ENCODE peak calls at places on chromosomes 12 and 14, in five cellular contexts. One of them, this sample, is unnamed.
A peak's percentile ranks its signal among the peaks of the same experiment; 100 is the strongest.

GRCh38 chr12:91215940-91216454 is 33.4 kb upstream of the DCN start:
- DNase-seq in heart left ventricle: no peak
- DNase-seq in lung: no peak
- DNase-seq in activated B cell treated with CpG ODN at 0.5 μM for 24 hours: no peak
- DNase-seq in mesothelial cell of epicardium: no peak
- DNase-seq in this sample: no peak

GRCh38 chr12:80162177-80162576 is 62.8 kb downstream of the OTOGL start:
- DNase-seq in lung: no peak
- DNase-seq in mesothelial cell of epicardium: no peak
- DNase-seq in heart left ventricle: no peak
- DNase-seq in activated B cell treated with CpG ODN at 0.5 μM for 24 hours: no peak
- DNase-seq in this sample: no peak

GRCh38 chr12:42129595-42130204 is 15.0 kb downstream of the GXYLT1 start:
- DNase-seq in heart left ventricle: no peak
- DNase-seq in mesothelial cell of epicardium: no peak
- DNase-seq in lung: no peak
- DNase-seq in activated B cell treated with CpG ODN at 0.5 μM for 24 hours: no peak
- DNase-seq in this sample: no peak

GRCh38 chr12:107891967-107892366 is 117.5 kb downstream of the ASCL4 start:
- DNase-seq in heart left ventricle: no peak
- DNase-seq in lung: no peak
- DNase-seq in activated B cell treated with CpG ODN at 0.5 μM for 24 hours: no peak
- DNase-seq in mesothelial cell of epicardium: no peak
- DNase-seq in this sample: no peak

GRCh38 chr12:32777159-32777558 is 21.5 kb upstream of the YARS2 start:
- DNase-seq in mesothelial cell of epicardium: no peak
- DNase-seq in activated B cell treated with CpG ODN at 0.5 μM for 24 hours: no peak
- DNase-seq in heart left ventricle: no peak
- DNase-seq in lung: no peak
- DNase-seq in this sample: no peak

GRCh38 chr12:28824849-28825248 is 324.2 kb upstream of the FAR2 start:
- DNase-seq in heart left ventricle: no peak
- DNase-seq in mesothelial cell of epicardium: no peak
- DNase-seq in lung: no peak
- DNase-seq in activated B cell treated with CpG ODN at 0.5 μM for 24 hours: no peak
- DNase-seq in this sample: no peak

GRCh38 chr12:101459642-101460346 is 15.3 kb upstream of the SPIC start:
- DNase-seq in mesothelial cell of epicardium: no peak
- DNase-seq in activated B cell treated with CpG ODN at 0.5 μM for 24 hours: no peak
- DNase-seq in heart left ventricle: no peak
- DNase-seq in lung: no peak
- DNase-seq in this sample: no peak

GRCh38 chr12:102063066-102063465 is 1.3 kb upstream of the WASHC3 start:
- DNase-seq in heart left ventricle: no peak
- DNase-seq in activated B cell treated with CpG ODN at 0.5 μM for 24 hours: no peak
- DNase-seq in mesothelial cell of epicardium: no peak
- DNase-seq in lung: no peak
- DNase-seq in this sample: no peak

GRCh38 chr14:74984241-74985027 is 18.3 kb upstream of the EIF2B2 start:
- DNase-seq in activated B cell treated with CpG ODN at 0.5 μM for 24 hours: no peak
- DNase-seq in heart left ventricle: no peak
- DNase-seq in mesothelial cell of epicardium: no peak
- DNase-seq in lung: no peak
- DNase-seq in this sample: no peak

GRCh38 chr12:56601503-56601902 is 28.6 kb downstream of the BAZ2A start:
- DNase-seq in mesothelial cell of epicardium: no peak
- DNase-seq in activated B cell treated with CpG ODN at 0.5 μM for 24 hours: no peak
- DNase-seq in lung: no peak
- DNase-seq in heart left ventricle: no peak
- DNase-seq in this sample: no peak

GRCh38 chr14:58133739-58134138 is 18.3 kb downstream of the ARMH4 start:
- DNase-seq in mesothelial cell of epicardium: no peak
- DNase-seq in heart left ventricle: no peak
- DNase-seq in activated B cell treated with CpG ODN at 0.5 μM for 24 hours: no peak
- DNase-seq in lung: no peak
- DNase-seq in this sample: no peak

GRCh38 chr12:52993558-52993869 is 12.7 kb upstream of the EIF4B start:
- DNase-seq in heart left ventricle: no peak
- DNase-seq in activated B cell treated with CpG ODN at 0.5 μM for 24 hours: no peak
- DNase-seq in mesothelial cell of epicardium: no peak
- DNase-seq in lung: no peak
- DNase-seq in this sample: no peak

GRCh38 chr14:77485901-77486678 is 12.5 kb downstream of the ISM2 start:
- DNase-seq in lung: no peak
- DNase-seq in activated B cell treated with CpG ODN at 0.5 μM for 24 hours: no peak
- DNase-seq in heart left ventricle: no peak
- DNase-seq in mesothelial cell of epicardium: no peak
- DNase-seq in this sample: no peak

GRCh38 chr12:998020-998874 is 7.2 kb downstream of the ERC1 start:
- DNase-seq in mesothelial cell of epicardium: no peak
- DNase-seq in activated B cell treated with CpG ODN at 0.5 μM for 24 hours: no peak
- DNase-seq in heart left ventricle: no peak
- DNase-seq in lung: no peak
- DNase-seq in this sample: no peak

GRCh38 chr14:23055621-23056256 is 1.6 kb downstream of the CDH24 start:
- DNase-seq in activated B cell treated with CpG ODN at 0.5 μM for 24 hours: no peak
- DNase-seq in heart left ventricle: no peak
- DNase-seq in mesothelial cell of epicardium: no peak
- DNase-seq in lung: no peak
- DNase-seq in this sample: no peak

GRCh38 chr14:34615507-34615906 is 14.4 kb downstream of the SNX6 start:
- DNase-seq in activated B cell treated with CpG ODN at 0.5 μM for 24 hours: no peak
- DNase-seq in mesothelial cell of epicardium: no peak
- DNase-seq in lung: no peak
- DNase-seq in heart left ventricle: no peak
- DNase-seq in this sample: no peak

GRCh38 chr14:68666206-68666730 is 126.6 kb downstream of the ZFP36L1 start:
- DNase-seq in heart left ventricle: no peak
- DNase-seq in lung: no peak
- DNase-seq in mesothelial cell of epicardium: peak; percentile 5
- DNase-seq in activated B cell treated with CpG ODN at 0.5 μM for 24 hours: no peak
- DNase-seq in this sample: no peak

GRCh38 chr14:77457115-77457521 is 283 bp downstream of the VIPAS39 start:
- DNase-seq in activated B cell treated with CpG ODN at 0.5 μM for 24 hours: no peak
- DNase-seq in lung: no peak
- DNase-seq in heart left ventricle: no peak
- DNase-seq in mesothelial cell of epicardium: no peak
- DNase-seq in this sample: no peak

GRCh38 chr12:127133675-127134335 is 1133.2 kb upstream of the TMEM132C start:
- DNase-seq in activated B cell treated with CpG ODN at 0.5 μM for 24 hours: no peak
- DNase-seq in mesothelial cell of epicardium: no peak
- DNase-seq in heart left ventricle: no peak
- DNase-seq in lung: no peak
- DNase-seq in this sample: no peak

DNA sequence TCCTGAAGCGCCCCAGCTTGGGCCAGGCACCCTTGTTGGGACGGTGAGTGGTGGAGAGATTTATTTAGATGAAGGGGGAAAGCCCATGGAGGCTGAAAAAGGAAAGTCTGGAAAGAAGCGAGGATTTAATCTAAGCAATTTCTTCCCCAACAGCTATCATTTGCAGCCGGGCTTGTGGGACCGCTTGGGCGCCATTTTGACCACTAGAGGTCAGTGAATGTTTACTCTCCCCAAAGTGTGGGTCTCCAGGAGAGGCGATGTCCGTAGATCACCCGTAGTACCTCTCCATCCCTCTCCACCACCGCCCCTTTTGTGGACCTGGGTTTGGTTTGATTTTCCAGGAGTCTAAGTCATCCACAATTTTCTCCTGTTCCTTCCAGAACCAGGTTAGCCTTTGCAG is 91.2 kb upstream of the PARP11 start:
- DNase-seq in heart left ventricle: no peak
- DNase-seq in mesothelial cell of epicardium: no peak
- DNase-seq in lung: no peak
- DNase-seq in activated B cell treated with CpG ODN at 0.5 μM for 24 hours: no peak
- DNase-seq in this sample: no peak
- TF ChIP-seq CTCF in heart left ventricle: peak; percentile 36
- TF ChIP-seq CTCF in mesothelial cell of epicardium: no peak
- TF ChIP-seq CTCF in lung: no peak
- TF ChIP-seq CTCF in activated B cell treated with CpG ODN at 0.5 μM for 24 hours: no peak
- TF ChIP-seq CTCF in this sample: no peak

GRCh38 chr12:68237068-68237467 is 11.5 kb upstream of the IL26 start:
- DNase-seq in mesothelial cell of epicardium: no peak
- DNase-seq in lung: no peak
- DNase-seq in heart left ventricle: no peak
- DNase-seq in activated B cell treated with CpG ODN at 0.5 μM for 24 hours: no peak
- DNase-seq in this sample: no peak
- TF ChIP-seq CTCF in mesothelial cell of epicardium: no peak
- TF ChIP-seq CTCF in lung: no peak
- TF ChIP-seq CTCF in heart left ventricle: peak; percentile 7
- TF ChIP-seq CTCF in activated B cell treated with CpG ODN at 0.5 μM for 24 hours: no peak
- TF ChIP-seq CTCF in this sample: no peak

DNA sequence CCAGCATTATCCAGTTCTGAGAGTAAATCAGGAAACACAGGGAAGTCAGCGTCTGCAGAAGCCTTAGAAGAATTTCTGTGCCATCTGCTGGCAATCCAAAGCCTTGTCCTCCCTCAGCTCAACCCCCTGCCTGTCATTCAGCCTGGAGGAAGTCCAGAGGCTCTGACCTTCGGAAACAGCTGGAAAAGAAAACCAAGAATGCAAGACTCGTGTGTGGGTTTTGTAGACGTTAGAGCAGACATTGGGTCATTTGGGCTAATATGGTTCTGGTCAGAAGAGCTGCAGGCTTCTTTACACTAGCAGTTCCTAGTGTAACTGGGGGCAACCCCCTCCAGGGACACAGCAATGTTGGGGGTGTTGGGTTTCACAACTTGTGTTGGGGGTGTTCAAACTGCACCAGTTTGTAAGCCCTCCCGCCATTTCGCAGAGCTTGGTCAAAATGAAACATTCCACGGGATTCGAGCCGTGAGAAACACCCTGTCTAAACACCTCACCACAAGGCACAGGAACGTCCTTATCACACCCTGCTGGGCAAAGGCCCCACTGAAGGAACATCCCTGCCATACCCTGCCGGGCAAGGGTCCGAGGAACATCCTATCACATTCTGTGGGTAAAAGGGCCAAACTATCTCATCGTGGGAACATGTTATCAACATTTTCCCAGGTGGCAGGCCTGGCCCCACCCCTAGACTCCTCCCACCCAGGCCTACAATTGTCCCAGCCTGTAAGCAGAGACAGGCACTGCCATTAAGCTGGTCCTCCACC is 21.0 kb upstream of the SERPINA4 start:
- DNase-seq in lung: no peak
- DNase-seq in heart left ventricle: no peak
- DNase-seq in activated B cell treated with CpG ODN at 0.5 μM for 24 hours: no peak
- DNase-seq in mesothelial cell of epicardium: no peak
- DNase-seq in this sample: no peak
- TF ChIP-seq CTCF in lung: no peak
- TF ChIP-seq CTCF in heart left ventricle: no peak
- TF ChIP-seq CTCF in activated B cell treated with CpG ODN at 0.5 μM for 24 hours: no peak
- TF ChIP-seq CTCF in mesothelial cell of epicardium: no peak
- TF ChIP-seq CTCF in this sample: no peak

GRCh38 chr12:4307593-4308333 is 13.2 kb upstream of the TIGAR start:
- DNase-seq in activated B cell treated with CpG ODN at 0.5 μM for 24 hours: no peak
- DNase-seq in lung: peak; percentile 58
- DNase-seq in mesothelial cell of epicardium: peak; percentile 77
- DNase-seq in heart left ventricle: no peak
- DNase-seq in this sample: peak; percentile 28
- TF ChIP-seq CTCF in activated B cell treated with CpG ODN at 0.5 μM for 24 hours: no peak
- TF ChIP-seq CTCF in lung: peak; percentile 41
- TF ChIP-seq CTCF in mesothelial cell of epicardium: peak; percentile 44
- TF ChIP-seq CTCF in heart left ventricle: peak; percentile 56
- TF ChIP-seq CTCF in this sample: peak; percentile 11

DNA sequence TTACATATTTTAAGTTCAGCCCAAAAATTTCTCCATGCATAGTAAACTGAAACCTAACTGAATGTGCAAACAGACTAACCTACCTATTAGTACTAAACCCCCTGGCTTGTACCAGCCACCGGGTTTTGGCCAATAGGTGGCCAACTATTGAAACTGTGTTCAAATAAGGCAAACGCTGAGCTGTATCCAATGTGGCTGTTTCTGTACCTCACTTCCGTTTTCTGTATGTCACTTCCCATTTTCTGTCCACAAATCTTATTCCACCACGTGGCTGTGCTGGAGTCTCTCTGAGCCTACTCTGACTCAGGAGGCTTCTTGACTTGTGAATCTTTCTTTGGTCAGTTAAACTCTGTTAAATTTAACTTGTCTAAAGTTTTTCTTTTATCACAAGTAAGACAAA is 6.0 kb upstream of the FBXO34 start:
- DNase-seq in mesothelial cell of epicardium: no peak
- DNase-seq in activated B cell treated with CpG ODN at 0.5 μM for 24 hours: no peak
- DNase-seq in heart left ventricle: no peak
- DNase-seq in lung: no peak
- DNase-seq in this sample: no peak
- TF ChIP-seq CTCF in mesothelial cell of epicardium: no peak
- TF ChIP-seq CTCF in activated B cell treated with CpG ODN at 0.5 μM for 24 hours: no peak
- TF ChIP-seq CTCF in heart left ventricle: no peak
- TF ChIP-seq CTCF in lung: no peak
- TF ChIP-seq CTCF in this sample: no peak

DNA sequence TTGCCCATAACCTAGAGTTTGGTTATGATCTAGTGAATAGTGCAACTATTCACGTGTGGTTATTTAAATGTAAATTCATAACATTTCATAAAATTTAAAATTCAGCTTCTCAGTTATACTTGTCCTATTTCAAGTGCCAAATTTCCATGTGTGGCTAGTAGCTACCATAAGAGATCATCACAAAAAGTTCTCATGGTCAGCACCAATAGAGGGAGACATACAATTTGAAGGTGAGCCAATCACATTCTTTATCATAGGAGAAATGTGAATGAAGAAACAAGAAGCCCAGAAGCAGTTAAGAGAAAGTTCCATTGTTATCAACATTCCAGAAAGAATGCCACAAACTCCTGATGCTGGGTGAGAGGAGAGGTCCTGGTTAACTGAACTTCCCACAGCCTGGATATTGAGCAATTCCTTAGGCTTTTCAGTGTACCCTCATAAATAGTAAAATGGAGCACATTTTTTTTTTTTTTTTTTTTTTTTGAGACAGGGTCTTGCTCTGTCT is 892.9 kb upstream of the USP15 start:
- DNase-seq in activated B cell treated with CpG ODN at 0.5 μM for 24 hours: no peak
- DNase-seq in heart left ventricle: no peak
- DNase-seq in mesothelial cell of epicardium: no peak
- DNase-seq in lung: no peak
- DNase-seq in this sample: no peak
- TF ChIP-seq CTCF in activated B cell treated with CpG ODN at 0.5 μM for 24 hours: no peak
- TF ChIP-seq CTCF in heart left ventricle: no peak
- TF ChIP-seq CTCF in mesothelial cell of epicardium: no peak
- TF ChIP-seq CTCF in lung: no peak
- TF ChIP-seq CTCF in this sample: no peak

This sample was measured in omental fat pad.